ENCODE peak calls at places on chromosomes 6 and 20, in four cellular contexts. K is WTC11, R is GM12878, L is HepG2. N is an unnamed sample.

GRCh38 chr6:157145656-157146285 is 177.5 kb downstream of the TMEM242 start:
- DNase-seq in L (no peak), R (no peak), K (no peak), N (no peak)

GRCh38 chr20:59948828-59949720 is 8.9 kb downstream of the FAM217B start:
- DNase-seq in K (no peak), R (no peak), L (peak; percentile 63), N (peak; percentile 10)

GRCh38 chr6:169071394-169071793 is 182.3 kb downstream of the THBS2 start:
- DNase-seq in R (no peak), K (no peak), L (no peak), N (no peak)

GRCh38 chr20:56429496-56429895 is 17.4 kb downstream of the CASS4 start:
- DNase-seq in K (no peak), R (no peak), L (no peak), N (peak; percentile 80)

GRCh38 chr20:49865559-49865958 is 49.8 kb downstream of the SPATA2 start:
- DNase-seq in R (no peak), L (no peak), K (no peak), N (no peak)

GRCh38 chr6:111849298-111849697 is 24.0 kb downstream of the FYN start:
- DNase-seq in L (no peak), R (no peak), K (no peak), N (no peak)

GRCh38 chr6:53735896-53736295 is 58.9 kb upstream of the LRRC1 start:
- DNase-seq in R (no peak), L (no peak), K (no peak), N (no peak)

GRCh38 chr20:48377940-48378339 is 449.9 kb downstream of the PREX1 start:
- DNase-seq in K (no peak), L (no peak), R (no peak), N (no peak)

GRCh38 chr20:60046436-60046835 is 88.2 kb downstream of the CDH26 start:
- DNase-seq in L (no peak), R (no peak), K (no peak), N (no peak)

GRCh38 chr20:5827861-5828260 is 77.7 kb downstream of the SHLD1 start:
- DNase-seq in K (no peak), R (no peak), L (no peak), N (no peak)

GRCh38 chr6:152566040-152566875 is 70.9 kb downstream of the SYNE1 start:
- DNase-seq in R (no peak), L (no peak), K (no peak), N (no peak)

GRCh38 chr6:118468682-118469465 is 79.2 kb upstream of the PLN start:
- DNase-seq in R (no peak), K (no peak), L (peak; percentile 90), N (no peak)

GRCh38 chr6:96522469-96523009 is 933 bp downstream of the UFL1 start:
- DNase-seq in L (peak; percentile 22), R (no peak), K (no peak), N (no peak)

GRCh38 chr6:89433637-89434499 is 916 bp downstream of the ANKRD6 start:
- DNase-seq in R (peak; percentile 24), K (peak; percentile 39), L (no peak), N (no peak)

GRCh38 chr6:4849628-4850027 is 73.4 kb downstream of the CDYL start:
- DNase-seq in R (no peak), K (no peak), L (no peak), N (no peak)

GRCh38 chr20:57881466-57882405 is 171.9 kb upstream of the PMEPA1 start:
- DNase-seq in L (no peak), R (no peak), K (no peak), N (no peak)

GRCh38 chr6:692356-692851 is 535 bp downstream of the EXOC2 start:
- DNase-seq in L (peak; percentile 45), K (peak; percentile 66), R (peak; percentile 26), N (peak; percentile 85)

GRCh38 chr20:19457551-19457950 is 245.1 kb downstream of the SLC24A3 start:
- DNase-seq in L (no peak), K (no peak), R (no peak), N (no peak)

GRCh38 chr6:3804981-3805380 is 44.2 kb upstream of the FAM50B start:
- DNase-seq in L (no peak), K (no peak), R (no peak), N (no peak)

GRCh38 chr6:3808189-3808588 is 41.0 kb upstream of the FAM50B start:
- DNase-seq in L (no peak), K (no peak), R (no peak), N (no peak)

GRCh38 chr6:3806169-3806922 is 42.8 kb upstream of the FAM50B start:
- DNase-seq in R (no peak), K (no peak), L (peak; percentile 95), N (no peak)

GRCh38 chr6:3808759-3809514 is 40.2 kb upstream of the FAM50B start:
- DNase-seq in K (no peak), L (peak; percentile 50), R (no peak), N (no peak)

GRCh38 chr6:3805448-3806123 is 43.6 kb upstream of the FAM50B start:
- DNase-seq in L (peak; percentile 85), R (no peak), K (no peak), N (no peak)
- TF ChIP-seq CBFB in L (no peak), R (no peak), K (no peak), N (no peak)

GRCh38 chr20:33827629-33828325 is 16.6 kb downstream of the CHMP4B start:
- DNase-seq in K (no peak), R (no peak), L (no peak), N (no peak)
- TF ChIP-seq CBFB in K (no peak), R (no peak), L (no peak), N (no peak)

GRCh38 chr6:36851149-36851614 is 11.9 kb upstream of the CPNE5 start:
- DNase-seq in K (peak; percentile 50), L (peak; percentile 69), R (no peak), N (peak; percentile 62)
- TF ChIP-seq CBFB in K (no peak), L (no peak), R (no peak), N (no peak)

DNA sequence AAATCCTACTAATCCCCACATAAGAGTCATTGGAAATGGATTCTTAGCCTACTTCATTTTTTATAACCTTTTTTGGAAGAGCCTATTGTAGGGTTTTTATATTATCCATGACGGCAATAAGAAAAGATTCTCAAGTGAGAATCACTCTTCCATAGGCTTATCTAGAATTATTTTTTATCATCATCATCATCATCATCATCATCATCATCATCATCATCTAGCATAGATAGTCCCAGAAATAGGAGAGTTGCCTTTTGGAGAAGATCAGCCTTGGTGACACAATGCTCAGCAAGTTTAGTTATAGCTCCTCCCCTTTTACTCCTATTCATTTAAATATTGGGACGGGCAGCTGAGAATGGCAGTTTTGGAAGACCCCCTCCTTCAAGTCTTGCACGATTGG is 359.1 kb upstream of the SLC35B3 start:
- DNase-seq in K (no peak), R (no peak), L (no peak), N (no peak)
- TF ChIP-seq CBFB in K (no peak), R (no peak), L (no peak), N (no peak)

GRCh38 chr6:39058471-39059147 is 10.0 kb downstream of the GLP1R start:
- DNase-seq in L (no peak), R (no peak), K (no peak), N (no peak)
- TF ChIP-seq CBFB in L (no peak), R (no peak), K (no peak), N (no peak)

GRCh38 chr6:164534070-164534766 is 775.2 kb downstream of the C6orf118 start:
- DNase-seq in R (no peak), L (no peak), K (no peak), N (no peak)

GRCh38 chr6:164532546-164533362 is 776.7 kb downstream of the C6orf118 start:
- DNase-seq in R (no peak), K (no peak), L (no peak), N (no peak)

GRCh38 chr6:164528539-164528938 is 780.9 kb downstream of the C6orf118 start:
- DNase-seq in K (no peak), L (no peak), R (no peak), N (no peak)

DNA sequence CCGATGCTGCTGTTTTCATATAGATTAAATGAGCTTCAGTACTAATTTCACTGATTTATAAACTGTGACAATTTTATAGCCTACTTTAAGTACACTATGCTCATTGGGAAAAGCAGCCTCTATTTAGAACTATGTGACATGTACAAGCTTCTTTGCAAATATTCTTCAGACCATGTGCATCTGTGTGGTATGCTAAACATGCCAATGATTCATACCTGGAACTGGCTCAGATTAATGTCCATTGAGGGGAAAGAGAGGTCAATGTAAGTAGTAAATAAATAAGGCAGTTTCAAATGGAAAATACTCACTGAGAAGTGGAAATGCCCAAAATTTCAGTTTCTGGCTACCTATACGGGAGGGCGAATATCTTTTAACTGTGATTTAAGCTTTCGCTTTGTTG is 777.7 kb downstream of the C6orf118 start:
- DNase-seq in R (no peak), K (no peak), L (no peak), N (no peak)
- TF ChIP-seq CBFB in R (no peak), K (no peak), L (no peak), N (no peak)

GRCh38 chr20:20461526-20461925 is 93.6 kb downstream of the INSM1 start:
- DNase-seq in R (no peak), L (no peak), K (no peak), N (no peak)

GRCh38 chr20:20457392-20458126 is 89.7 kb downstream of the INSM1 start:
- DNase-seq in R (no peak), L (no peak), K (no peak), N (no peak)

GRCh38 chr20:20456736-20457135 is 88.8 kb downstream of the INSM1 start:
- DNase-seq in K (no peak), R (no peak), L (no peak), N (no peak)

GRCh38 chr20:20462185-20462584 is 94.3 kb downstream of the INSM1 start:
- DNase-seq in K (no peak), R (no peak), L (no peak), N (no peak)

DNA sequence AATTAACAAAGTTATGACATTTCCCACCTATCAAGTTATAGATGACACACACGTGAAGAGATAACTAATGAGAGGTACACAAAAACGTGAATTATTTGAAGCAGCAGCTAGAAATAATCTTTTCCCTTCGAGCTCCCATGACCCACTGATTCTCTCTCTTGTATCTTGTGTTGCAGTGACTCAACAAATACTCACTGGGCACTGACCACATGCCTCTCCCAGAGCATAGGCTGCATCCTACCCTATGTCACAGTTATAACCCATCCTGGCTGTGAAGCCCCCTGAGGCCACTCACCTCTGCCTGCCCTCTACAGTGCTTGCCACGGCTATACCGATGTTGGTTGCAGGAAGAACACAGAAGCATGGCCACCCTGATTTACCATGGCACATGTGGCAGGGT is 91.8 kb downstream of the INSM1 start:
- DNase-seq in K (no peak), L (no peak), R (no peak), N (no peak)
- TF ChIP-seq CBFB in K (no peak), L (no peak), R (no peak), N (no peak)

DNA sequence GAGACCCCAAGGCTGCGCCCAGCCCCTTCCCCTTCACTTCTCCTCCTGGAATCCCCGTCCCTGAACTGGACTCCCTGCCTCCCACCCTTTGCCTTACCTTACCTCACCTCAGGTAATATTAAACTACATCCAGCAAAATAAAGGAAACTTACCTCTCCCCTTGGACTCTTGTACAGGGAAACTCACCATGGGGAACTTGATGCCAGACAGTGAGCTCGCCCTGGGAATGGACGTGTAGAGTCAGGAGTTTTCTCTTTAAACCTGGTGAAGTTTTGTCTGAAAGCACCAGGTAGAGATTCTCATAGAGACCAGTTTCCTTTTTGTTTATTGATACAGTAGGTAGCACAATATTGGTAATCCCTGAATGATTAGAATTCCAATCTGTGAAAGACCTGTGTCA is 539 bp upstream of the HLA-C start:
- DNase-seq in R (no peak), L (no peak), K (no peak), N (no peak)
- TF ChIP-seq CBFB in R (no peak), L (no peak), K (no peak), N (no peak)

N was measured in K562.